ENCODE peak calls at places on chromosomes 16 and 17, in seven cellular contexts. L is uterus; A is vagina; F is lower lobe of right lung; Z is CD8-positive, alpha-beta T cell; P is transverse colon; K is astrocyte. C is an unnamed sample. For H3K4me1, the result is how much of the 10 kb centered on the place peaks cover.

GRCh38 chr17:80477647-80478478 is 1.5 kb upstream of the NPTX1 start:
- DNase-seq in A (no peak), Z (no peak), F (no peak), K (no peak), L (no peak), P (peak), C (no peak)

GRCh38 chr17:77354721-77355455 is 214.1 kb downstream of the SEC14L1 start:
- DNase-seq in P (peak), A (no peak), Z (no peak), F (no peak), K (peak), L (peak), C (peak)

GRCh38 chr17:49741009-49741691 is 22.8 kb downstream of the FAM117A start:
- DNase-seq in P (no peak), L (peak), F (no peak), Z (no peak), A (no peak), K (peak), C (no peak)

GRCh38 chr17:50051082-50051576 is 4.8 kb upstream of the ITGA3 start:
- DNase-seq in Z (peak), K (peak), A (no peak), P (no peak), F (no peak), L (no peak), C (peak)

GRCh38 chr17:82678265-82678891 is 20.1 kb downstream of the RAB40B start:
- DNase-seq in Z (no peak), P (no peak), A (no peak), K (no peak), L (no peak), F (no peak), C (no peak)

GRCh38 chr16:85655216-85656129 is 33.3 kb downstream of the GINS2 start:
- DNase-seq in A (no peak), L (no peak), F (peak), K (no peak), P (no peak), Z (no peak), C (no peak)

GRCh38 chr17:21573961-21574610 is 118.2 kb upstream of the KCNJ18 start:
- DNase-seq in P (peak), F (peak), K (no peak), L (peak), A (no peak), Z (peak), C (peak)

GRCh38 chr17:62819511-62820221 is 11.6 kb upstream of the MARCHF10 start:
- DNase-seq in F (peak), K (peak), Z (no peak), P (peak), A (peak), L (peak), C (peak)

GRCh38 chr16:17977260-17977659 is 359.3 kb downstream of the NPIPA8 start:
- DNase-seq in Z (no peak), A (no peak), K (no peak), P (no peak), F (no peak), L (no peak), C (no peak)

GRCh38 chr17:36856921-36857381 is 80.3 kb upstream of the LHX1 start:
- DNase-seq in L (no peak), A (no peak), F (no peak), P (no peak), K (no peak), Z (no peak), C (no peak)

GRCh38 chr17:55584861-55585260 is 73.6 kb upstream of the SMIM36 start:
- DNase-seq in Z (no peak), L (no peak), A (no peak), K (no peak), P (no peak), F (no peak), C (no peak)

GRCh38 chr16:57801856-57802634 is at the start of gene KIFC3:
- DNase-seq in A (no peak), Z (peak), P (peak), L (peak), K (peak), F (peak), C (peak)

GRCh38 chr16:77987772-77988171 is 34.6 kb upstream of the CLEC3A start:
- DNase-seq in A (no peak), Z (no peak), L (no peak), P (no peak), K (no peak), F (no peak), C (no peak)

GRCh38 chr16:27264151-27264550 is 4.4 kb downstream of the NSMCE1 start:
- DNase-seq in P (no peak), A (no peak), F (no peak), K (peak), L (peak), Z (no peak), C (no peak)

GRCh38 chr17:80664217-80664780 is 119.7 kb downstream of the RPTOR start:
- DNase-seq in F (no peak), K (no peak), Z (no peak), A (no peak), L (no peak), P (no peak), C (no peak)

GRCh38 chr16:57748596-57748995 is 13.0 kb downstream of the KATNB1 start:
- DNase-seq in Z (no peak), F (no peak), K (no peak), A (no peak), L (no peak), P (no peak), C (no peak)

GRCh38 chr16:79076039-79076767 is 524.3 kb downstream of the MAF start:
- DNase-seq in P (no peak), F (no peak), L (no peak), Z (no peak), A (no peak), K (no peak), C (no peak)

GRCh38 chr17:57577751-57578607 is 167.1 kb downstream of the CCDC182 start:
- DNase-seq in K (peak), Z (no peak), F (no peak), P (no peak), A (no peak), L (peak), C (peak)

GRCh38 chr16:7304257-7304656 is 28.4 kb upstream of the RBFOX1 start:
- DNase-seq in A (no peak), Z (no peak), F (no peak), P (no peak), L (no peak), K (no peak), C (no peak)

GRCh38 chr17:7023576-7024401 is 939 bp downstream of the BCL6B start:
- DNase-seq in F (peak), L (peak), A (no peak), K (peak), Z (peak), P (peak), C (no peak)

GRCh38 chr17:48551601-48552452 is 6.9 kb upstream of the HOXB2 start:
- DNase-seq in F (no peak), L (no peak), Z (no peak), K (peak), P (no peak), A (no peak), C (no peak)

GRCh38 chr16:59973966-59974365 is 1239.8 kb upstream of the GOT2 start:
- DNase-seq in A (no peak), L (no peak), Z (no peak), P (no peak), F (no peak), K (peak), C (no peak)

GRCh38 chr17:51354908-51355307 is 94.6 kb downstream of the UTP18 start:
- DNase-seq in F (no peak), K (no peak), Z (no peak), A (no peak), P (no peak), L (no peak), C (no peak)

GRCh38 chr17:38958326-38958725 is 8.9 kb downstream of the FBXO47 start:
- DNase-seq in P (no peak), K (peak), A (no peak), L (no peak), F (no peak), Z (no peak), C (peak)

GRCh38 chr17:81705518-81706231 is 2.5 kb downstream of the MRPL12 start:
- DNase-seq in K (no peak), P (no peak), F (no peak), Z (no peak), L (no peak), A (no peak), C (no peak)

GRCh38 chr17:73151888-73152633 is 12.7 kb upstream of the SSTR2 start:
- DNase-seq in K (no peak), P (no peak), Z (no peak), F (no peak), L (no peak), A (no peak), C (no peak)

GRCh38 chr16:25066747-25067631 is 44.6 kb upstream of the LCMT1 start:
- DNase-seq in K (peak), Z (peak), L (peak), F (peak), A (no peak), P (peak), C (peak)

GRCh38 chr16:73060216-73060615 is 12.3 kb upstream of the ZFHX3 start:
- DNase-seq in L (no peak), F (no peak), K (no peak), P (no peak), Z (no peak), A (no peak), C (no peak)

GRCh38 chr17:5714993-5715392 is 130.7 kb upstream of the NLRP1 start:
- DNase-seq in Z (no peak), A (no peak), L (no peak), K (no peak), P (no peak), F (no peak), C (no peak)

GRCh38 chr16:67000384-67001158 is 12.2 kb downstream of the CES4A start:
- DNase-seq in P (peak), F (peak), L (peak), Z (peak), A (no peak), K (no peak), C (no peak)

GRCh38 chr16:69243479-69243878 is 56.5 kb downstream of the SNTB2 start:
- DNase-seq in K (peak), Z (no peak), A (no peak), P (no peak), L (no peak), F (no peak), C (no peak)

GRCh38 chr17:29131814-29132682 is 48.1 kb downstream of the MYO18A start:
- DNase-seq in F (no peak), Z (no peak), A (no peak), L (peak), K (peak), P (no peak), C (no peak)

GRCh38 chr17:76709077-76709950 is 1.5 kb downstream of the MXRA7 start:
- DNase-seq in Z (no peak), P (peak), K (peak), L (peak), F (peak), A (no peak), C (peak)

DNA sequence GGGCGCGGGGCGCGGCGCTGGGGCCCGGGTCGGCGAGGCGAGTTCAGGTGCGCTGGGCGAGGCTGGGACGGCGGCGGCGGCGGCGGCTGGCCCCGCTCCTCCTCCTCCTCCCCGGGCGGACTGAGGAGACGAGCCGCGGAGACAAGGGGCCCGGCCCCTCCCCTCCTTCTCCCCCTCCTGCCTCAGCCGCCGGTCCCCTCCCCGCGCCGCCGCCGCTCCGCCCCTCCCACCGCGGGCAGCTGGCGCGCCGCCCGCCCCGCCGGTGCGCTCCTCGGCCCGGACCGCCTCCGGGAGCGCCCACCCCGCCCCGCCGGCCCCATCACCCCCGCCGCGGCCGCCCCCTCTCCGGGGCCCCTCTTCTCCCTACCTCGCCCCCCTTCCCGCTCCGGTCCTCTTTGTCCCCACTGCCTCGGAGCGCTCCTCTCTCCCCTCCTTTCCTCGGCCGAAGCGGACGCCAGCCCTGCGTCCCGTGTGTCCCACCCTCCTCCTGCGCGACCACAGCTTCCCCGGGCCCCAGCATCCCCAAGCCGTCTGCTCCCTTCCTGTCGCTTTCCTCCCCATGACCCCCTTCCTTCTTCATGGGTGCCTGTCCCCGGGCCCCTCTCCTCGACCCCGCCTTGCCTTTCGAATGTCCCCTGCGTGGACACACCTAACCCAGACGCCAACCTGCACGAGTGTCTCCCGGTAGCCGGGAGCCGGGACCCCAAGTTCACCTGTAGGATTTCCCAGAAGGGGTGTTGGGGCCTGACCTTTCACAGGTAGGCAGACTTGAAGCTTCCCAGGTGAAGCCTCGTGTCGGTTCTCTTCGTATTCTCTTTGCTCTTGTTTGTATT is at the start of gene TOX3:
- DNase-seq in L (no peak), A (no peak), P (peak), K (no peak), Z (no peak), F (no peak), C (no peak)
- H3K4me3 ChIP-seq in L (peak), A (peak), P (peak), K (peak), Z (no peak), F (peak), C (no peak)

GRCh38 chr17:60395508-60396065 is 3.7 kb upstream of the USP32 start:
- DNase-seq in K (no peak), P (no peak), A (no peak), L (no peak), F (no peak), Z (no peak), C (no peak)

GRCh38 chr17:60392845-60393702 is 1.1 kb upstream of the USP32 start:
- DNase-seq in L (peak), F (peak), Z (no peak), K (peak), P (peak), A (no peak), C (no peak)

GRCh38 chr17:60393840-60394529 is 2.1 kb upstream of the USP32 start:
- DNase-seq in K (no peak), F (no peak), A (no peak), L (no peak), Z (no peak), P (no peak), C (no peak)

GRCh38 chr17:60398227-60398959 is 6.5 kb upstream of the USP32 start:
- DNase-seq in A (no peak), F (no peak), L (no peak), K (no peak), Z (no peak), P (no peak), C (no peak)

DNA sequence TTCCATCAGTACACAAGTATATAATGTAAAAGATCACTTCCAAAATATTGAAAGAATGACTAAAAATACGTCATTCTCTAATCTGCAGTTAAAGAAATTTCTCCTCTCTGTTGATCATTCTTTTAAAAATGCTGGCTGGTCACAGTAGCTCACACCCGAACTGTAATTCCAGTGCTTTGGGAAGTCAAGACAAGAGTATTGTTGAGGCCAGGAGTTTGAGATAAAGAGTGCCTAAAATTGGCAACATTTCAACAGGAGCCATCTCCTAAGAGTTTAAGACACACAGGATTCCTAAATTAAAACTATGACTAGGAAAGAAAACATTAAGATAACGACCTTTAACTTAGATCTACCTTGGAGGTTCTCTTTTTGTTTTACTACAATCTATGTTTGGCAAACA is 4.5 kb upstream of the USP32 start:
- DNase-seq in Z (no peak), L (no peak), P (no peak), A (no peak), F (no peak), K (no peak), C (no peak)
- H3K4me1 ChIP-seq in Z (under half), L (under half), P (under half), A (under half), F (under half), K (under half), C (under half)

DNA sequence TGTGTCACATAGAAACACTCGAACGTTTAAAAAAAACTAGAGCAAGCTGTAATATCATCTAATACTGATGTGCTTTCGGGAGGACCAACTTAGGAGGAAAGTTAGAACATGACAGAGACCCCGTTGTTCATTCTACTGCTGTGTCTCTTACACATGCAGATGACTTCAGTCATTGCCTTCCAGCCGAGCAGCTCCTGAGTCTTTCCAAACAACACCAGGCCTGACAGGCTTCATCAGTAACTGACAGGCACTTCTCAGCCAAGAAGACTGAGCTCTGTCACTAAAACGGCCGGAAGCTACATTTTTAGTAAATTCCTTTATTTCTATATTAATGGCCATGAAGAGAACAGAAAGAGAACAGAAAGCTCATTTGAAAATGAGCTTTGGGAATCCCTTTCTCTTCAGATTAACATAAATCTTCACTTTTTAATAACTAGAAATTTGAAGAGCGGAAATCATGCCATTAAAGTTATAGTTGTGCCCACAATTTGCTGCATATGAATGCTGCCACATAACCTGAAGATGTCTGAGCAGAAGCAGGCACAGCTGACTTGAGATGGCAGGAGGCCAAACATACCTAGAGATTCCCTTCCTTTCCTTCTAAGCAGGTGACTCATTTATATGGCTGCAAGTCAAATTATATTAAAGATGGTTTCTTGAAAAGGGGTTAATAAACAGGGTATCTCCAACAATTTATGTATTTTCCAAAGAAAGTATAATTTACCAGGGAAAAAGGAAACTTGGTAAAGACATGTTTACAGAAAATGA is 148.9 kb downstream of the ITFG1 start:
- DNase-seq in Z (no peak), P (no peak), L (no peak), F (no peak), A (no peak), K (peak), C (no peak)
- H3K4me3 ChIP-seq in Z (no peak), P (no peak), L (no peak), F (no peak), A (no peak), K (no peak), C (no peak)

DNA sequence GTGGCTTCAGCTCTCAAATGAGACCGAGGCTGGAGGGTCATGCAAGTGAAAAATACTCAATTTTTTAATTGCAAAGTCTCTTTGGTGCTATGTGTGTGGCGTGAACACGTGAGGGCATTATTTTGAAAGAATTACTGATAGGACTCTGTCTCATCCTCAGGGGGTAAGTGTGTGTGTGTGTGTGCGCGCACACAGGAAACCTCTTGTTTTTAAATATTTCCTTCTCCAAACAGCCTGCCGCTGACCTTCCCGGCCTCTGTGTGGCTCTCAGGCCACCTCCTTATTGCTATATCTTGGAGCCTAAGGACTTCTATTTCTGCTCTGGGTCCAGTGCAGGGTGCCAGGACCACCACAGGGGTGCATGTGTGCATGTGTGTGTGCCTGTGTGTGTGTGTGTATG is 99.7 kb downstream of the CMIP start:
- DNase-seq in A (no peak), F (peak), K (no peak), P (no peak), Z (no peak), L (no peak), C (no peak)
- H3K4me1 ChIP-seq in A (half or more), F (half or more), K (under half), P (half or more), Z (under half), L (under half), C (under half)

GRCh38 chr17:27559506-27559931 is 71.5 kb upstream of the LGALS9 start:
- DNase-seq in P (no peak), L (peak), F (no peak), K (peak), Z (no peak), A (no peak), C (no peak)

GRCh38 chr17:27558341-27558740 is 72.6 kb upstream of the LGALS9 start:
- DNase-seq in P (no peak), A (no peak), Z (no peak), K (no peak), L (no peak), F (no peak), C (no peak)

GRCh38 chr17:27558842-27559505 is 72.0 kb upstream of the LGALS9 start:
- DNase-seq in Z (no peak), A (no peak), F (peak), P (peak), L (no peak), K (no peak), C (no peak)

GRCh38 chr17:27560668-27561067 is 70.3 kb upstream of the LGALS9 start:
- DNase-seq in L (peak), A (no peak), P (peak), Z (no peak), F (peak), K (no peak), C (no peak)

GRCh38 chr17:27559996-27560481 is 70.9 kb upstream of the LGALS9 start:
- DNase-seq in K (peak), L (peak), A (no peak), Z (no peak), F (peak), P (peak), C (no peak)
- H3K4me3 ChIP-seq in K (peak), L (peak), A (peak), Z (no peak), F (peak), P (no peak), C (no peak)